ENCODE peak calls at places on chromosomes 11 and 22, in eight cellular contexts. E is heart right ventricle; U is dorsolateral prefrontal cortex; F is mesendoderm; O is naive thymus-derived CD4-positive, alpha-beta T cell; S is CD8-positive, alpha-beta memory T cell; Y is aorta; P is body of pancreas. L is an unnamed sample.

GRCh38 chr11:1877211-1878133 is 14.2 kb downstream of the PRR33 start:
- DNase-seq in E (peak; percentile 67), U (peak; percentile 28), F (peak; percentile 36), O (no peak), S (no peak), Y (peak; percentile 79), P (peak; percentile 70), L (no peak)

GRCh38 chr11:82754410-82754809 is 20.7 kb upstream of the FAM181B start:
- DNase-seq in E (no peak), U (no peak), F (no peak), O (no peak), S (no peak), Y (no peak), P (no peak), L (no peak)

GRCh38 chr11:71420455-71421241 is 27.5 kb downstream of the DHCR7 start:
- DNase-seq in E (no peak), U (no peak), F (peak; percentile 69), O (no peak), S (no peak), Y (no peak), P (peak; percentile 61), L (no peak)

GRCh38 chr11:72869845-72870244 is 55.6 kb downstream of the ATG16L2 start:
- DNase-seq in E (no peak), U (no peak), F (no peak), O (no peak), S (no peak), Y (no peak), P (no peak), L (no peak)

GRCh38 chr11:7514099-7514725 is 413 bp downstream of the PPFIBP2 start:
- DNase-seq in E (no peak), U (no peak), F (no peak), O (peak; percentile 26), S (no peak), Y (no peak), P (peak; percentile 28), L (no peak)

GRCh38 chr11:130611791-130612251 is 163.4 kb downstream of the ADAMTS15 start:
- DNase-seq in E (no peak), U (no peak), F (peak; percentile 72), O (no peak), S (no peak), Y (no peak), P (no peak), L (no peak)

GRCh38 chr11:130427581-130428211 is 713 bp downstream of the ADAMTS8 start:
- DNase-seq in E (no peak), U (peak; percentile 65), F (peak; percentile 67), O (no peak), S (no peak), Y (no peak), P (no peak), L (no peak)

GRCh38 chr22:41779889-41780505 is 20.5 kb upstream of the CCDC134 start:
- DNase-seq in E (no peak), U (no peak), F (no peak), O (no peak), S (no peak), Y (peak; percentile 12), P (no peak), L (no peak)

GRCh38 chr11:75498556-75499255 is 27.0 kb downstream of the GDPD5 start:
- DNase-seq in E (no peak), U (no peak), F (peak; percentile 49), O (no peak), S (no peak), Y (no peak), P (no peak), L (no peak)

GRCh38 chr11:8096575-8096974 is 15.6 kb downstream of the TUB start:
- DNase-seq in E (no peak), U (no peak), F (no peak), O (no peak), S (no peak), Y (no peak), P (no peak), L (no peak)

GRCh38 chr11:10298342-10298741 is 4.3 kb upstream of the SBF2 start:
- DNase-seq in E (no peak), U (no peak), F (no peak), O (no peak), S (no peak), Y (no peak), P (no peak), L (peak; percentile 19)

DNA sequence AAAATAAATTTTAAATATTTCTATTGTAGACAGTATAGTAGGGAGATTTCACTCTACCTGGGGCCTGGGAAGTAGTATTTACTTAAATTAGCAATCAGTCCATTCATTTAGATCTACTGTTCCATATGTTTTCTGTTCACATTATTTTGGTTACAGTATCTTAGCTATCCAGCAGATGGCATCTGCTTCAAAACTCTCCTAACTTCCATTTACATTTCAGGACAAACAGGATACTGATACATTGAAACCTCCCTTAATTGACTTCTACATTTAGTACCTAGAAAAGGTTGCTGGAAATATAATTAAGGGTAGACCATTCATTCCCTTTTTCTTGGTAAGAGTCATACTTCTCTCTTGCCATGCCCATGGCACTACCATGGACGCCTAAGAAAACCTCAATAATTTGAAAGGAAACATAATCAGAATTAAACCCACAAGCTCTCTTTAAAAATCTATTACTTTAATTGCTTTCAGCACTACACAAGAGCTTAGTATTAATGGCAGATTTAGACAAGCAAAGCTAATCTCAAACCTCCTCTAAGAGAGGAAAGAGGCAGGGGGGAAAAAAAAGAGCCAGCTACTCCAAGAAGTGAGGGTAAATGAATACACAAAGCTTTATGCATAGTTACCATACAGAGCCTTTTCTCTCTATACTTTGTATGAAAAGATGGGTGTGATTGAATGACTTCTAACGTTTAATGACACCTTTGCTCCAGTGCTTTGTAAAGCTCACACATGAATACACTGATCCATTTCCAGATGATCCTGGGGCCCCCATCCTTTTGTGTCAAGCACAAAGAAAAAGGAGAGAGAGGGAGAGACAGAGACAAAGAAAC is 131.2 kb upstream of the MTMR2 start:
- DNase-seq in E (no peak), U (no peak), F (peak; percentile 71), O (peak; percentile 15), S (no peak), Y (no peak), P (no peak), L (no peak)
- H3K27ac ChIP-seq in E (peak overlapping the region; percentile 19), U (no peak overlapping the region), F (peak overlapping the region; percentile 24), O (no peak overlapping the region), S (no peak overlapping the region), Y (peak overlapping the region; percentile 63), P (no peak overlapping the region), L (no peak overlapping the region)

GRCh38 chr11:17515443-17516176 is 28.6 kb downstream of the USH1C start:
- DNase-seq in E (no peak), U (no peak), F (no peak), O (no peak), S (no peak), Y (no peak), P (no peak), L (no peak)

GRCh38 chr11:17517186-17517585 is 27.0 kb downstream of the USH1C start:
- DNase-seq in E (no peak), U (no peak), F (no peak), O (no peak), S (no peak), Y (no peak), P (no peak), L (no peak)

GRCh38 chr11:17514476-17514875 is 29.7 kb downstream of the USH1C start:
- DNase-seq in E (no peak), U (no peak), F (no peak), O (no peak), S (no peak), Y (no peak), P (no peak), L (no peak)

GRCh38 chr11:17518366-17518765 is 25.9 kb downstream of the USH1C start:
- DNase-seq in E (no peak), U (no peak), F (no peak), O (no peak), S (no peak), Y (no peak), P (no peak), L (no peak)

GRCh38 chr11:17516551-17517150 is 27.6 kb downstream of the USH1C start:
- DNase-seq in E (no peak), U (peak; percentile 41), F (no peak), O (no peak), S (no peak), Y (no peak), P (no peak), L (no peak)
- H3K27ac ChIP-seq in E (no peak overlapping the region), U (peak overlapping the region; percentile 84), F (no peak overlapping the region), O (no peak overlapping the region), S (no peak overlapping the region), Y (no peak overlapping the region), P (no peak overlapping the region), L (no peak overlapping the region)

DNA sequence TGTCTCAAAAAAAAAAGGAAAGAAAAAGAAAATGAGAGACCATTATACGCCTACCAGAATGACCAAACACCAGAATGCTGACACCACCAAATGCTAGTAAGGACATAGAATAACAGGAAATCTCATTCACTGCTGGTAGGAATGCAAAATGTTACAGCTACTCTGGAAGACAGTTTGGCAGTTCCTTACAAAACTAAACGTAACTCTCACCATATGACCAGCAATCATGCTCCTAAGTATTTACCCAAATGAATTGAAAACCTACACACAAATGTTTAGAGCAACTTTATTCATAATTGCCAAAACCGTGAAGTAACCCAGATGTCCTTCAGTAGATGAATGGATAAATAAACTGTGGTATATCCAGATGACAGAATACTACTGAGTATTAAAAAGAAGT is 7.2 kb downstream of the CHKA start:
- DNase-seq in E (no peak), U (no peak), F (no peak), O (no peak), S (no peak), Y (no peak), P (no peak), L (no peak)
- H3K27ac ChIP-seq in E (peak overlapping the region; percentile 68), U (peak overlapping the region; percentile 6), F (no peak overlapping the region), O (no peak overlapping the region), S (no peak overlapping the region), Y (no peak overlapping the region), P (peak overlapping the region; percentile 14), L (no peak overlapping the region)

GRCh38 chr22:37760152-37760551 is 47.6 kb upstream of the GCAT start:
- DNase-seq in E (no peak), U (no peak), F (no peak), O (no peak), S (no peak), Y (no peak), P (no peak), L (no peak)
- H3K27ac ChIP-seq in E (no peak overlapping the region), U (no peak overlapping the region), F (no peak overlapping the region), O (no peak overlapping the region), S (no peak overlapping the region), Y (no peak overlapping the region), P (no peak overlapping the region), L (no peak overlapping the region)